ENCODE peak calls at places on chromosomes 12 and 14, in six cellular contexts. One of them, this sample, is unnamed.

GRCh38 chr12:123571343-123571813 is 13.0 kb upstream of the TMED2 start:
- DNase-seq in HCT116: peak; percentile 33
- DNase-seq in endothelial cell of umbilical vein: no peak
- DNase-seq in stomach: peak; percentile 27
- DNase-seq in transverse colon: peak; percentile 16
- DNase-seq in HL-60: no peak
- DNase-seq in this sample: no peak

GRCh38 chr12:1533602-1534304 is 60.6 kb downstream of the FBXL14 start:
- DNase-seq in HL-60: peak; percentile 59
- DNase-seq in endothelial cell of umbilical vein: no peak
- DNase-seq in stomach: no peak
- DNase-seq in transverse colon: peak; percentile 47
- DNase-seq in HCT116: no peak
- DNase-seq in this sample: no peak

GRCh38 chr14:32509632-32510187 is 180.6 kb downstream of the AKAP6 start:
- DNase-seq in endothelial cell of umbilical vein: peak; percentile 98
- DNase-seq in HL-60: no peak
- DNase-seq in HCT116: no peak
- DNase-seq in transverse colon: peak; percentile 19
- DNase-seq in stomach: peak; percentile 30
- DNase-seq in this sample: no peak

GRCh38 chr14:92652413-92653151 is 95.8 kb downstream of the LGMN start:
- DNase-seq in stomach: no peak
- DNase-seq in HCT116: no peak
- DNase-seq in transverse colon: no peak
- DNase-seq in endothelial cell of umbilical vein: no peak
- DNase-seq in HL-60: no peak
- DNase-seq in this sample: no peak

GRCh38 chr12:100234166-100234565 is 32.7 kb downstream of the DEPDC4 start:
- DNase-seq in HL-60: no peak
- DNase-seq in HCT116: no peak
- DNase-seq in transverse colon: no peak
- DNase-seq in stomach: no peak
- DNase-seq in endothelial cell of umbilical vein: peak; percentile 8
- DNase-seq in this sample: no peak

GRCh38 chr12:21797539-21797938 is 23.0 kb upstream of the KCNJ8 start:
- DNase-seq in stomach: no peak
- DNase-seq in endothelial cell of umbilical vein: no peak
- DNase-seq in transverse colon: no peak
- DNase-seq in HL-60: no peak
- DNase-seq in HCT116: no peak
- DNase-seq in this sample: no peak

GRCh38 chr14:103546651-103547454 is 15.6 kb downstream of the BAG5 start:
- DNase-seq in stomach: peak; percentile 80
- DNase-seq in HCT116: peak; percentile 47
- DNase-seq in transverse colon: peak; percentile 79
- DNase-seq in endothelial cell of umbilical vein: peak; percentile 40
- DNase-seq in HL-60: peak; percentile 60
- DNase-seq in this sample: no peak

GRCh38 chr14:100673085-100673806 is 53.4 kb upstream of the DLK1 start:
- DNase-seq in HCT116: no peak
- DNase-seq in endothelial cell of umbilical vein: no peak
- DNase-seq in stomach: peak; percentile 81
- DNase-seq in HL-60: no peak
- DNase-seq in transverse colon: peak; percentile 73
- DNase-seq in this sample: no peak

GRCh38 chr12:105741786-105742566 is 396.8 kb downstream of the NUAK1 start:
- DNase-seq in HL-60: no peak
- DNase-seq in stomach: no peak
- DNase-seq in transverse colon: no peak
- DNase-seq in endothelial cell of umbilical vein: peak; percentile 47
- DNase-seq in HCT116: no peak
- DNase-seq in this sample: no peak

DNA sequence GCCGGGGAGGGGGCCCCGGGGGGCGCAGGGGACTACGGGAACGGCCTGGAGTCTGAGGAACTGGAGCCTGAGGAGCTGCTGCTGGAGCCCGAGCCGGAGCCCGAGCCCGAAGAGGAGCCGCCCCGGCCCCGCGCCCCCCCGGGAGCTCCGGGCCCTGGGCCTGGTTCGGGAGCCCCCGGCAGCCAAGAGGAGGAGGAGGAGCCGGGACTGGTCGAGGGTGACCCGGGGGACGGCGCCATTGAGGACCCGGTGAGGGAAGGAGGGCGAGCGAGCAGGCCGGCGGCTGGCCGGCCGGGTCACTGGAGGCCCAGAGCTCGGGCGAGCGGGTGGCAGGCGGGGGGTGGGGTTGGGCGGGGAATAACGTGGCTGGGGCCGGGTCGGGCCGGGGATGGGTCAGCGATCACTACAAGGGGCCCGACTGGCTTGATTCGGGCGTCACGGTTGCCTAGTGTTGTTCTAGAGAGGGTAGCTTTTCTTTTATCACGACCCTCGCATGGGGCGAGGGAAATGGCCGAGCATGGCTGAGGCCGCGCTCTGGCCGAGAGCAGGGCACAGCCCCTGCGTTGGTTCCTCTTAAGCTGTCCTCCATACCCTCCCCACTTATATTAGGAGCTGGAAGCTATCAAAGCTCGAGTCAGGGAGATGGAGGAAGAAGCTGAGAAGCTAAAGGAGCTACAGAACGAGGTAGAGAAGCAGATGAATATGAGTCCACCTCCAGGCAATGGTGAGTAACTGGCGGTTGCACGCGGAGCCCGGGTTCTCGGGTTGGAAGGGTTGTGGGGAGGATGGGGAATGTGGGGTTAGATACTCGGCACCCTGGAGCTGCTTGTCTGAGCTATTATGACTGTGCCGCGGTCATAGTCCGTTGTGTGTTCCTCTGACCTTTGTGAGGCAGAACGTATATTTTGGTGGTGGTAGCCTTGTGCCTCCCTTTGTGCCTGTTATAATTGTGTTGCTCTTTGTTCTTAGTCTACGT is 603 bp downstream of the PABPN1 start:
- DNase-seq in stomach: peak; percentile 52
- DNase-seq in HCT116: no peak
- DNase-seq in transverse colon: peak; percentile 58
- DNase-seq in HL-60: peak; percentile 33
- DNase-seq in endothelial cell of umbilical vein: peak; percentile 50
- DNase-seq in this sample: no peak
- TF ChIP-seq POLR2AphosphoS5 in stomach: peak; percentile 4
- TF ChIP-seq POLR2AphosphoS5 in HCT116: peak; percentile 19
- TF ChIP-seq POLR2AphosphoS5 in transverse colon: peak; percentile 25
- TF ChIP-seq POLR2AphosphoS5 in HL-60: peak; percentile 66
- TF ChIP-seq POLR2AphosphoS5 in endothelial cell of umbilical vein: no peak
- TF ChIP-seq POLR2AphosphoS5 in this sample: no peak

GRCh38 chr14:28785096-28785952 is 18.7 kb downstream of the FOXG1 start:
- DNase-seq in endothelial cell of umbilical vein: no peak
- DNase-seq in HCT116: no peak
- DNase-seq in HL-60: no peak
- DNase-seq in transverse colon: no peak
- DNase-seq in stomach: no peak
- DNase-seq in this sample: no peak
- TF ChIP-seq POLR2AphosphoS5 in endothelial cell of umbilical vein: no peak
- TF ChIP-seq POLR2AphosphoS5 in HCT116: no peak
- TF ChIP-seq POLR2AphosphoS5 in HL-60: no peak
- TF ChIP-seq POLR2AphosphoS5 in transverse colon: no peak
- TF ChIP-seq POLR2AphosphoS5 in stomach: no peak
- TF ChIP-seq POLR2AphosphoS5 in this sample: no peak

DNA sequence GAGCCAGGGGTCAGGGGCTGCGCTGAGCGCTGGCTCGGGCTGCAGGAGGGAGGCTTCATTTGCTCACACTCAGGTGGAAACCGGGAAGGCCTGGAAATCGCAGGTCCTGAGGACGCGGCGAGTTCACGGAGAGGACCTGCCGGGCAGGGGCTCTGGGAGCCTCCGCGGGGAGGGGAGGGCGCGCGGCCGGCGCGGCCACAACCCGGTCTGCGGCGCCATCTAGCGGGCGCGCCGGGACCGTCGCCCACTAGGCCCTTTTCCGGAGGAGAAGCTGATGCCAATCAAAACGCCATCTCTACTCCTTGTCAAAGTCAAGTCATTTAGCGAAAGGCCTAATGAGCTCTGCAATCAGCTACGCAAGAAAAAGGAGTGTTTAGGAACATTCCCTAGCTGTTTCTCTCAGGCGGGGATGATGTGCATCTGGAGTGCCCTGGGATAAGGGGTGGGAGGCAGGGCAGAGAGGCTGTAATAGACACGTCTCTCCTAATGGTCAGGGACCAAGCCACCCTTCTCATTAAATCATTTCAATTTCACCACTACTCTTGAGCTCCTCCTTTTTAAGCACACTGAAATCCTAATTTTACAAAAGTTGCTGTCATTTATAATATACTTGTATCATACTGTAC is 885.8 kb upstream of the TMEM132C start:
- DNase-seq in stomach: peak; percentile 60
- DNase-seq in transverse colon: peak; percentile 21
- DNase-seq in endothelial cell of umbilical vein: no peak
- DNase-seq in HL-60: peak; percentile 5
- DNase-seq in HCT116: peak; percentile 21
- DNase-seq in this sample: no peak
- TF ChIP-seq POLR2AphosphoS5 in stomach: no peak
- TF ChIP-seq POLR2AphosphoS5 in transverse colon: no peak
- TF ChIP-seq POLR2AphosphoS5 in endothelial cell of umbilical vein: no peak
- TF ChIP-seq POLR2AphosphoS5 in HL-60: no peak
- TF ChIP-seq POLR2AphosphoS5 in HCT116: no peak
- TF ChIP-seq POLR2AphosphoS5 in this sample: no peak

GRCh38 chr14:63245893-63246292 is 41.6 kb downstream of the RHOJ start:
- DNase-seq in transverse colon: no peak
- DNase-seq in stomach: no peak
- DNase-seq in HCT116: no peak
- DNase-seq in HL-60: no peak
- DNase-seq in endothelial cell of umbilical vein: peak; percentile 94
- DNase-seq in this sample: no peak
- TF ChIP-seq POLR2AphosphoS5 in transverse colon: peak; percentile 41
- TF ChIP-seq POLR2AphosphoS5 in stomach: no peak
- TF ChIP-seq POLR2AphosphoS5 in HCT116: no peak
- TF ChIP-seq POLR2AphosphoS5 in HL-60: no peak
- TF ChIP-seq POLR2AphosphoS5 in endothelial cell of umbilical vein: peak; percentile 25
- TF ChIP-seq POLR2AphosphoS5 in this sample: no peak

This sample was measured in Panc1.